ENCODE peak calls at places on chromosomes 1 and 21, in six cellular contexts. One of them, this sample, is unnamed.

GRCh38 chr1:29256979-29257804 is 20.9 kb downstream of the PTPRU start:
- DNase-seq in GM12892: no peak
- DNase-seq in HepG2: no peak
- DNase-seq in GM23338: peak
- DNase-seq in H1: no peak
- DNase-seq in stomach: no peak
- DNase-seq in this sample: peak

GRCh38 chr1:147772540-147772939 is 12.1 kb upstream of the GJA5 start:
- DNase-seq in HepG2: no peak
- DNase-seq in H1: no peak
- DNase-seq in stomach: no peak
- DNase-seq in GM12892: no peak
- DNase-seq in GM23338: no peak
- DNase-seq in this sample: no peak

GRCh38 chr1:243452092-243452491 is 196.3 kb downstream of the SDCCAG8 start:
- DNase-seq in stomach: no peak
- DNase-seq in GM12892: no peak
- DNase-seq in GM23338: no peak
- DNase-seq in HepG2: no peak
- DNase-seq in H1: no peak
- DNase-seq in this sample: no peak

GRCh38 chr1:69567847-69568434 is at the start of gene LRRC7:
- DNase-seq in HepG2: no peak
- DNase-seq in GM23338: peak
- DNase-seq in H1: peak
- DNase-seq in GM12892: peak
- DNase-seq in stomach: no peak
- DNase-seq in this sample: peak

GRCh38 chr1:96966536-96967138 is 245.1 kb downstream of the PTBP2 start:
- DNase-seq in HepG2: peak
- DNase-seq in H1: peak
- DNase-seq in stomach: peak
- DNase-seq in GM12892: peak
- DNase-seq in GM23338: peak
- DNase-seq in this sample: peak

GRCh38 chr1:178867670-178868069 is 3.2 kb downstream of the ANGPTL1 start:
- DNase-seq in GM12892: no peak
- DNase-seq in GM23338: no peak
- DNase-seq in H1: no peak
- DNase-seq in HepG2: no peak
- DNase-seq in stomach: no peak
- DNase-seq in this sample: no peak

GRCh38 chr1:21278208-21278861 is 11.9 kb downstream of the ECE1 start:
- DNase-seq in GM12892: no peak
- DNase-seq in H1: no peak
- DNase-seq in GM23338: no peak
- DNase-seq in stomach: no peak
- DNase-seq in HepG2: no peak
- DNase-seq in this sample: no peak

GRCh38 chr21:33265664-33266049 is 510 bp upstream of the IL10RB start:
- DNase-seq in GM23338: peak
- DNase-seq in H1: no peak
- DNase-seq in HepG2: no peak
- DNase-seq in stomach: peak
- DNase-seq in GM12892: no peak
- DNase-seq in this sample: no peak

GRCh38 chr1:234605983-234606730 is 3.8 kb downstream of the IRF2BP2 start:
- DNase-seq in H1: no peak
- DNase-seq in GM23338: no peak
- DNase-seq in HepG2: peak
- DNase-seq in stomach: peak
- DNase-seq in GM12892: no peak
- DNase-seq in this sample: no peak

GRCh38 chr1:107230121-107230520 is 89.3 kb downstream of the NTNG1 start:
- DNase-seq in GM23338: no peak
- DNase-seq in GM12892: no peak
- DNase-seq in H1: no peak
- DNase-seq in HepG2: no peak
- DNase-seq in stomach: no peak
- DNase-seq in this sample: no peak

GRCh38 chr21:46071082-46071481 is 26.8 kb upstream of the COL6A2 start:
- DNase-seq in GM23338: no peak
- DNase-seq in stomach: peak
- DNase-seq in HepG2: no peak
- DNase-seq in H1: no peak
- DNase-seq in GM12892: no peak
- DNase-seq in this sample: no peak

GRCh38 chr1:6788946-6789345 is 3.7 kb downstream of the CAMTA1 start:
- DNase-seq in GM23338: no peak
- DNase-seq in stomach: no peak
- DNase-seq in H1: no peak
- DNase-seq in HepG2: peak
- DNase-seq in GM12892: no peak
- DNase-seq in this sample: no peak

GRCh38 chr1:110672753-110673108 is 2.0 kb downstream of the KCNA3 start:
- DNase-seq in H1: no peak
- DNase-seq in stomach: no peak
- DNase-seq in GM12892: peak
- DNase-seq in HepG2: no peak
- DNase-seq in GM23338: no peak
- DNase-seq in this sample: no peak

GRCh38 chr1:165114022-165114888 is 242.3 kb downstream of the LMX1A start:
- DNase-seq in H1: peak
- DNase-seq in HepG2: peak
- DNase-seq in GM12892: no peak
- DNase-seq in GM23338: peak
- DNase-seq in stomach: no peak
- DNase-seq in this sample: peak

GRCh38 chr1:164613176-164613575 is 54.2 kb downstream of the PBX1 start:
- DNase-seq in GM12892: no peak
- DNase-seq in stomach: peak
- DNase-seq in GM23338: peak
- DNase-seq in HepG2: peak
- DNase-seq in H1: no peak
- DNase-seq in this sample: no peak

GRCh38 chr1:85371021-85371420 is 93.9 kb downstream of the DDAH1 start:
- DNase-seq in stomach: no peak
- DNase-seq in H1: no peak
- DNase-seq in GM23338: no peak
- DNase-seq in HepG2: no peak
- DNase-seq in GM12892: no peak
- DNase-seq in this sample: no peak

GRCh38 chr1:85375422-85375934 is 89.5 kb downstream of the DDAH1 start:
- DNase-seq in GM23338: no peak
- DNase-seq in GM12892: no peak
- DNase-seq in HepG2: no peak
- DNase-seq in stomach: no peak
- DNase-seq in H1: no peak
- DNase-seq in this sample: no peak

GRCh38 chr1:85372683-85373446 is 92.1 kb downstream of the DDAH1 start:
- DNase-seq in GM12892: no peak
- DNase-seq in H1: no peak
- DNase-seq in GM23338: no peak
- DNase-seq in stomach: no peak
- DNase-seq in HepG2: peak
- DNase-seq in this sample: no peak

GRCh38 chr1:85378526-85378925 is 86.4 kb downstream of the DDAH1 start:
- DNase-seq in H1: no peak
- DNase-seq in GM12892: no peak
- DNase-seq in GM23338: no peak
- DNase-seq in HepG2: no peak
- DNase-seq in stomach: no peak
- DNase-seq in this sample: no peak

DNA sequence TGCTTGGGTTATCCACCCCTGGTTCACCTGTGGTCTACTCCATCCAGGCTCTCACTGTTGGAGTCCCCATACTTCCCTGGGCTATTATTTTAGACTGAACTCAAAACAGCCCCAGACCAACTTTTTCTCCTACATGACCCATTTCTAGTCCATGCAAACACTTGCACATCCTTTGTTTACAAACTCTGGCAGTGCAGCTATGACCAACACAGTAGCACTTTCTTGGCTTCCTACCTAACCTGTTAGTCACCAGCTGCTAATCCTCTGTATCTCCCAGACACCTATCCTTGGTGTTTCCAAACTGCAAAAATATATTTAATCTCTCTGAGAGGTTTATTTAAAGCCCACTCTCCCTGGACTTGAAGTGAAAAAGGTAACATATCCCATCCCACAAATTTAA is 90.8 kb downstream of the DDAH1 start:
- DNase-seq in GM12892: no peak
- DNase-seq in H1: no peak
- DNase-seq in stomach: no peak
- DNase-seq in GM23338: no peak
- DNase-seq in HepG2: peak
- DNase-seq in this sample: no peak
- TF ChIP-seq POLR2AphosphoS5 in GM12892: no peak
- TF ChIP-seq POLR2AphosphoS5 in H1: no peak
- TF ChIP-seq POLR2AphosphoS5 in stomach: no peak
- TF ChIP-seq POLR2AphosphoS5 in GM23338: no peak
- TF ChIP-seq POLR2AphosphoS5 in HepG2: no peak
- TF ChIP-seq POLR2AphosphoS5 in this sample: no peak

GRCh38 chr21:16192900-16193299 is 463.1 kb downstream of the USP25 start:
- DNase-seq in GM23338: no peak
- DNase-seq in HepG2: no peak
- DNase-seq in H1: no peak
- DNase-seq in stomach: no peak
- DNase-seq in GM12892: no peak
- DNase-seq in this sample: no peak

GRCh38 chr21:16195896-16196443 is 466.2 kb downstream of the USP25 start:
- DNase-seq in HepG2: no peak
- DNase-seq in H1: no peak
- DNase-seq in GM23338: no peak
- DNase-seq in GM12892: no peak
- DNase-seq in stomach: no peak
- DNase-seq in this sample: no peak

GRCh38 chr21:16195476-16195875 is 465.7 kb downstream of the USP25 start:
- DNase-seq in GM23338: no peak
- DNase-seq in H1: no peak
- DNase-seq in HepG2: no peak
- DNase-seq in GM12892: no peak
- DNase-seq in stomach: no peak
- DNase-seq in this sample: no peak

GRCh38 chr21:16194851-16195251 is 465.1 kb downstream of the USP25 start:
- DNase-seq in stomach: no peak
- DNase-seq in H1: no peak
- DNase-seq in HepG2: peak
- DNase-seq in GM12892: no peak
- DNase-seq in GM23338: no peak
- DNase-seq in this sample: no peak

DNA sequence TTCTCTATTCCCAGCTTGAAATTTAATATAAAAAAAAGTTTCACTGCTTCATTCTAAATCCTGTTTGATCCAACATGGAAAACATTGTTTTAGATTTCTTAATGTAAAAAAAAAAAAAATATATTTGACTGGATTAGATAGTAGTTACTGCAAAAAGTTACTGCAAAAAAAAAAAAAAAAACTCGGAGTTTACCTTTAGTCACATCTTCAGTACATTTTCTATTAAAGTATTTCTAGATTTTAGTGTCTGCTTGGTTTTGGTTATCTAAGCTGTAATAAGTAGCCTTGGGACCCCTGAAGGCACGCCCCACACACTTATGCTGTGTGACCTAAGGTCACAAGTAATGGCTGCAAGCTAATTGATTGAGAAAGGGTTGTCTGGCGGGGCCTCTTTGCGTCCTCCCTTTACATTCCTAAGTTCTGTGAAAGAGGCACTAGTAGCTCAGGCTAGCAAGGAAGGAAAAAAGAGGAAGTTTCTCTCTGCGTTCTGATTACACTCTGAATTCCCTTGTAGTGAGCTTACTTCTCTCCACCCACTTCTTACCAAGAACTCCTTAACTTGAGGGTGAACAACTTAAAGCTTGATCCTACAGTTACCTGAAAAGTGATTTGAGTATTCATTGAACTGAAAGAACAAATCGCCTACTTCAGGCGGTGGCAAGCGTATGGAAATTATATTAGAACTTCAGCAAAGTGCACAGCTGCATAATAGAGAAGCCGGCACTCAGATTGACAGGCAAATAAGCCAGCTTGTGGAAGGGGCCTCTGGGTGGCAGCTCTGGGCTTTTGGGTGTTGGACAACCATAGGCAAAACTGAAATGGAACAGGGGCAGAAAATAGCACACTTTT is 464.2 kb downstream of the USP25 start:
- DNase-seq in HepG2: no peak
- DNase-seq in GM12892: no peak
- DNase-seq in stomach: peak
- DNase-seq in GM23338: peak
- DNase-seq in H1: no peak
- DNase-seq in this sample: no peak
- TF ChIP-seq POLR2AphosphoS5 in HepG2: no peak
- TF ChIP-seq POLR2AphosphoS5 in GM12892: no peak
- TF ChIP-seq POLR2AphosphoS5 in stomach: no peak
- TF ChIP-seq POLR2AphosphoS5 in GM23338: no peak
- TF ChIP-seq POLR2AphosphoS5 in H1: no peak
- TF ChIP-seq POLR2AphosphoS5 in this sample: no peak

DNA sequence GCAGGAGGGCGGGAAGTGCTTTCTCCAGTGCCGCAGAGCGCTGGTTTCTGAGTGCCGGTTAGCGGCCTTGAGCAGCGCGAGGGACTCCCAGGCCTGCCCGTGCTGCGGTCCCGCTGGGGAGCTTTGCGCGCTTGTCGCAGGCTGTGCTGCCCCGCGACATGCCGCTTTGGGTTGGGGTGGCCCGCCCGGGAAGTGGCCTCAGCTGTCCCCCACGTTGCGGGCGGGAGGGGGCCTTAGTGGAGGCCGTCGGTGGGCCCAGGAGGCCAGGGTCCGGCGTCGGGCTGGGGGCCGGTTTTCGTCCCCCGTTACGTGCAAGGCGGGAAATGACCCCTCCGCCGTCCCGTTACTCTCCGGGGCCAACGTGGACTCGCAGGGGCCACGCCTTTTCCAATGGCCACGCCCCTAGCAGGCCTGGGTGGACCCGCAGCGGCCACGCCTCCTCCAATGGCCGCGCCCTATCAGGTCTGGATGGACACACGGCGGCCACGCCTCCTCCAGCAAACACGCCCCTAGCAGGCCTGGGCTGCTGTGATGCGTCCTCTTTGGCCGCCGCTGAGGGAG is 977 bp upstream of the C1orf174 start:
- DNase-seq in HepG2: peak
- DNase-seq in GM12892: peak
- DNase-seq in GM23338: peak
- DNase-seq in stomach: peak
- DNase-seq in H1: peak
- DNase-seq in this sample: peak
- TF ChIP-seq POLR2AphosphoS5 in HepG2: peak
- TF ChIP-seq POLR2AphosphoS5 in GM12892: no peak
- TF ChIP-seq POLR2AphosphoS5 in GM23338: peak
- TF ChIP-seq POLR2AphosphoS5 in stomach: no peak
- TF ChIP-seq POLR2AphosphoS5 in H1: peak
- TF ChIP-seq POLR2AphosphoS5 in this sample: no peak

DNA sequence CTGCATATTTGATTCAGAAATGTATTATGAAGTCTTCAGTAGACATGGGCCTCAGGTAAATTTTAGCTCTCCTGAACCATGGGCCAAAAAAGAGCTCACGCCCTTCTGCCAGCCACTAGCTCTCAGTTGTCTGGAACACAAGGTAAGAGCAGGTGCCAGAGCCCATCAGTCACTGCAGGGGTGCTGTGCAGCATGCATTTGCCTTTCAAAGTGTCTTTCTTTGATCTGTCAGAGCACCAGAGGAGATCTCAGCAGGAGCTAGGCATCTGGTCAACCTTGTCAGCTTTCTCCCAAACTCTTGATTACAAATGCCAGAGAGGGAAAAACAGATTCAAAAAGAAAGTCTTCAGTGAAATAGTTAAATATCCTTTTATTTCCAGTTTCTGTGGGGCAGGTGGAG is 332.2 kb downstream of the COL11A1 start:
- DNase-seq in GM23338: peak
- DNase-seq in GM12892: no peak
- DNase-seq in stomach: no peak
- DNase-seq in HepG2: no peak
- DNase-seq in H1: no peak
- DNase-seq in this sample: no peak
- TF ChIP-seq POLR2AphosphoS5 in GM23338: no peak
- TF ChIP-seq POLR2AphosphoS5 in GM12892: no peak
- TF ChIP-seq POLR2AphosphoS5 in stomach: no peak
- TF ChIP-seq POLR2AphosphoS5 in HepG2: no peak
- TF ChIP-seq POLR2AphosphoS5 in H1: no peak
- TF ChIP-seq POLR2AphosphoS5 in this sample: no peak